ENCODE peak calls at places on chromosomes 2 and 18, in eight cellular contexts. W is HFF-Myc; K is heart left ventricle; E is psoas muscle; H is K562; O is choroid plexus epithelial cell; A is CD4-positive, CD25-positive, alpha-beta regulatory T cell; T is GM23248. G is an unnamed sample.

GRCh38 chr2:219057709-219058540 is 2.8 kb downstream of the IHH start:
- DNase-seq in W (no peak), K (peak), E (peak), H (peak), O (peak), A (peak), T (peak), G (peak)

GRCh38 chr2:855177-855576 is 95.5 kb upstream of the SNTG2 start:
- DNase-seq in W (no peak), K (no peak), E (no peak), H (no peak), O (no peak), A (no peak), T (no peak), G (no peak)

GRCh38 chr2:216450784-216451183 is 38.5 kb downstream of the SMARCAL1 start:
- DNase-seq in W (no peak), K (no peak), E (no peak), H (no peak), O (no peak), A (no peak), T (no peak), G (no peak)

GRCh38 chr2:128172191-128172590 is 81.2 kb downstream of the UGGT1 start:
- DNase-seq in W (no peak), K (no peak), E (no peak), H (no peak), O (peak), A (no peak), T (peak), G (no peak)

GRCh38 chr18:46152808-46153617 is 48.8 kb downstream of the HAUS1 start:
- DNase-seq in W (no peak), K (no peak), E (peak), H (peak), O (peak), A (no peak), T (peak), G (no peak)

GRCh38 chr2:233051241-233052149 is 8.6 kb upstream of the INPP5D start:
- DNase-seq in W (no peak), K (peak), E (peak), H (peak), O (peak), A (no peak), T (peak), G (peak)

GRCh38 chr2:43455735-43456642 is 139.8 kb downstream of the THADA start:
- DNase-seq in W (no peak), K (no peak), E (no peak), H (no peak), O (peak), A (no peak), T (peak), G (no peak)

GRCh38 chr2:168758970-168759820 is 43.2 kb upstream of the NOSTRIN start:
- DNase-seq in W (peak), K (no peak), E (no peak), H (peak), O (peak), A (no peak), T (peak), G (no peak)

GRCh38 chr2:115678129-115678528 is 1235.7 kb downstream of the DPP10 start:
- DNase-seq in W (no peak), K (no peak), E (no peak), H (no peak), O (no peak), A (no peak), T (no peak), G (no peak)

GRCh38 chr18:50268022-50268747 is 1.9 kb upstream of the CFAP53 start:
- DNase-seq in W (no peak), K (peak), E (peak), H (no peak), O (peak), A (peak), T (peak), G (peak)

GRCh38 chr2:60337142-60337497 is 216.3 kb downstream of the BCL11A start:
- DNase-seq in W (no peak), K (peak), E (no peak), H (peak), O (no peak), A (no peak), T (no peak), G (no peak)

GRCh38 chr2:154974041-154974440 is 275.5 kb downstream of the KCNJ3 start:
- DNase-seq in W (no peak), K (no peak), E (no peak), H (no peak), O (no peak), A (no peak), T (no peak), G (no peak)

GRCh38 chr2:100291152-100291970 is 30.9 kb downstream of the LONRF2 start:
- DNase-seq in W (peak), K (no peak), E (peak), H (peak), O (peak), A (peak), T (peak), G (peak)

GRCh38 chr2:30645081-30645744 is 162.0 kb downstream of the CAPN13 start:
- DNase-seq in W (no peak), K (no peak), E (peak), H (no peak), O (no peak), A (no peak), T (no peak), G (no peak)

GRCh38 chr2:109422071-109422757 is 191.6 kb downstream of the SEPTIN10 start:
- DNase-seq in W (no peak), K (no peak), E (no peak), H (no peak), O (no peak), A (no peak), T (no peak), G (no peak)

GRCh38 chr2:36607947-36608346 is 10.0 kb upstream of the FEZ2 start:
- DNase-seq in W (no peak), K (no peak), E (no peak), H (no peak), O (no peak), A (no peak), T (peak), G (no peak)

GRCh38 chr2:215847056-215847455 is 166.3 kb downstream of the MREG start:
- DNase-seq in W (no peak), K (no peak), E (no peak), H (no peak), O (no peak), A (no peak), T (no peak), G (no peak)

GRCh38 chr2:118850171-118850900 is 2.9 kb upstream of the EN1 start:
- DNase-seq in W (no peak), K (no peak), E (no peak), H (no peak), O (no peak), A (no peak), T (no peak), G (no peak)

GRCh38 chr2:25323042-25323514 is 18.6 kb downstream of the DNMT3A start:
- DNase-seq in W (no peak), K (no peak), E (no peak), H (peak), O (peak), A (peak), T (no peak), G (no peak)

GRCh38 chr18:63953811-63954210 is 4.7 kb downstream of the HMSD start:
- DNase-seq in W (peak), K (no peak), E (no peak), H (no peak), O (peak), A (no peak), T (no peak), G (no peak)

GRCh38 chr2:149908731-149909690 is 321.4 kb upstream of the MMADHC start:
- DNase-seq in W (no peak), K (no peak), E (no peak), H (no peak), O (peak), A (no peak), T (no peak), G (no peak)

GRCh38 chr2:221482581-221483140 is 89.4 kb downstream of the EPHA4 start:
- DNase-seq in W (no peak), K (no peak), E (no peak), H (no peak), O (no peak), A (no peak), T (no peak), G (no peak)

GRCh38 chr2:158518083-158518482 is 61.3 kb downstream of the PKP4 start:
- DNase-seq in W (no peak), K (no peak), E (no peak), H (no peak), O (peak), A (no peak), T (peak), G (no peak)

GRCh38 chr2:14297906-14298305 is 334.6 kb upstream of the LRATD1 start:
- DNase-seq in W (no peak), K (no peak), E (no peak), H (no peak), O (no peak), A (no peak), T (no peak), G (no peak)

GRCh38 chr2:236317938-236318396 is 53.8 kb upstream of the ASB18 start:
- DNase-seq in W (no peak), K (peak), E (no peak), H (no peak), O (no peak), A (no peak), T (no peak), G (no peak)

GRCh38 chr2:45664635-45665269 is 13.3 kb downstream of the PRKCE start:
- DNase-seq in W (no peak), K (no peak), E (no peak), H (no peak), O (no peak), A (no peak), T (peak), G (no peak)

GRCh38 chr2:178072383-178073301 is at the start of gene PDE11A:
- DNase-seq in W (peak), K (peak), E (peak), H (peak), O (peak), A (no peak), T (peak), G (peak)

GRCh38 chr2:58107803-58108710 is 61.5 kb downstream of the VRK2 start:
- DNase-seq in W (peak), K (no peak), E (no peak), H (no peak), O (peak), A (no peak), T (peak), G (no peak)

GRCh38 chr2:239193426-239193825 is 207.4 kb downstream of the HDAC4 start:
- DNase-seq in W (no peak), K (peak), E (no peak), H (no peak), O (no peak), A (no peak), T (no peak), G (peak)

GRCh38 chr2:176582990-176583481 is 313.8 kb downstream of the MTX2 start:
- DNase-seq in W (peak), K (no peak), E (no peak), H (no peak), O (peak), A (no peak), T (peak), G (no peak)

GRCh38 chr2:67846341-67847070 is 216.3 kb downstream of the C1D start:
- DNase-seq in W (peak), K (peak), E (peak), H (peak), O (peak), A (no peak), T (peak), G (peak)

GRCh38 chr2:221205103-221205502 is 367.0 kb downstream of the EPHA4 start:
- DNase-seq in W (no peak), K (no peak), E (no peak), H (no peak), O (no peak), A (no peak), T (no peak), G (no peak)

GRCh38 chr18:13137041-13137938 is 81.3 kb upstream of the LDLRAD4 start:
- DNase-seq in W (no peak), K (peak), E (peak), H (no peak), O (no peak), A (peak), T (peak), G (no peak)

GRCh38 chr2:60353406-60353800 is 200.1 kb downstream of the BCL11A start:
- DNase-seq in W (no peak), K (no peak), E (no peak), H (no peak), O (no peak), A (no peak), T (no peak), G (no peak)

DNA sequence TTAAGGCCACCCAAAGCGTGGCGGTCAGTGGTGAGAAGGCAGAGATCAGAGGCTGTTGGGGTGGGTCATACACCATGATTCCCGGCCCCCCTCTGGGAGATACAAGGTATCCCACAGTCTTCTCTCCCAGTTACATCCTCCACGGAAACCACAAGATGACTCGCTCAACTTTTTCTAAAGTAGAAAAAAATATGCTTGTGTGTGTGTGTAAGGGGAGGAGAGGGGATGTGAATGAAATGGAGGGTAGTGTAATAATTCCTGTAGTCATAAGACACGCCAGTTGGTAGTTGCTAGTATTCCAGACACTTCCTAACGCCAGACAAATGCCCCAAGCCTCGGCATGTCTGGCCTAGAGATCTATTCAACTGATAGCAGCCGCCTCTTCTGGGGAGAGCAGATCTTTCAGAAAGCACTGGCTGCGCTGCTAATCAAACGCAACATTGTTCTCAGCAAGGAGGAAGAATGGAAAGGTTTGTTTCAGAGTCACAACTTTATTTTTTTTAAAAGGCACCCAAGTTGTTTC is 143.5 kb downstream of the TGIF1 start:
- DNase-seq in W (no peak), K (no peak), E (no peak), H (peak), O (peak), A (no peak), T (peak), G (no peak)
- H3K4me3 ChIP-seq in W (peak), K (peak), E (peak), H (peak), O (peak), A (peak), T (peak), G (peak)

GRCh38 chr2:19295998-19296502 is 62.4 kb downstream of the OSR1 start:
- DNase-seq in W (no peak), K (no peak), E (no peak), H (no peak), O (no peak), A (no peak), T (no peak), G (no peak)

GRCh38 chr2:19301706-19302105 is 56.7 kb downstream of the OSR1 start:
- DNase-seq in W (no peak), K (no peak), E (no peak), H (no peak), O (no peak), A (no peak), T (no peak), G (no peak)

GRCh38 chr2:19299522-19299921 is 58.9 kb downstream of the OSR1 start:
- DNase-seq in W (peak), K (no peak), E (no peak), H (no peak), O (peak), A (no peak), T (no peak), G (no peak)

GRCh38 chr2:19299032-19299431 is 59.4 kb downstream of the OSR1 start:
- DNase-seq in W (no peak), K (no peak), E (no peak), H (no peak), O (peak), A (no peak), T (no peak), G (no peak)

GRCh38 chr2:19300961-19301360 is 57.5 kb downstream of the OSR1 start:
- DNase-seq in W (no peak), K (no peak), E (no peak), H (no peak), O (no peak), A (no peak), T (peak), G (no peak)
- H3K4me3 ChIP-seq in W (no peak), K (no peak), E (no peak), H (no peak), O (no peak), A (no peak), T (no peak), G (no peak)

GRCh38 chr2:69948032-69948962 is 13.1 kb downstream of the ASPRV1 start:
- DNase-seq in W (no peak), K (no peak), E (no peak), H (no peak), O (no peak), A (no peak), T (peak), G (no peak)

GRCh38 chr2:69945900-69946299 is 15.5 kb downstream of the ASPRV1 start:
- DNase-seq in W (no peak), K (no peak), E (no peak), H (no peak), O (no peak), A (no peak), T (no peak), G (no peak)

GRCh38 chr2:69947078-69947801 is 14.2 kb downstream of the ASPRV1 start:
- DNase-seq in W (no peak), K (no peak), E (no peak), H (no peak), O (no peak), A (no peak), T (no peak), G (no peak)

GRCh38 chr2:69945447-69945846 is 16.0 kb downstream of the ASPRV1 start:
- DNase-seq in W (no peak), K (no peak), E (no peak), H (no peak), O (no peak), A (no peak), T (peak), G (no peak)

GRCh38 chr2:69946351-69947077 is 14.9 kb downstream of the ASPRV1 start:
- DNase-seq in W (no peak), K (no peak), E (no peak), H (peak), O (peak), A (peak), T (peak), G (no peak)
- H3K4me3 ChIP-seq in W (no peak), K (no peak), E (no peak), H (no peak), O (no peak), A (peak), T (no peak), G (no peak)

GRCh38 chr2:48207201-48207641 is 300.9 kb upstream of the FBXO11 start:
- DNase-seq in W (no peak), K (no peak), E (no peak), H (peak), O (no peak), A (no peak), T (no peak), G (no peak)
- H3K4me3 ChIP-seq in W (no peak), K (no peak), E (no peak), H (no peak), O (no peak), A (no peak), T (no peak), G (no peak)

GRCh38 chr2:17879137-17879912 is 858 bp downstream of the KCNS3 start:
- DNase-seq in W (peak), K (peak), E (peak), H (peak), O (peak), A (no peak), T (peak), G (peak)
- H3K4me3 ChIP-seq in W (peak), K (peak), E (peak), H (peak), O (peak), A (no peak), T (peak), G (peak)

G was measured in tibial artery.